ENCODE peak calls at places on chromosome 11, in seven cellular contexts. One of them, this sample, is unnamed.

GRCh38 chr11:66068923-66069714 is 953 bp upstream of the PACS1 start:
- DNase-seq in GM23338: peak; percentile 92
- DNase-seq in A549: peak; percentile 81
- DNase-seq in HCT116: no peak
- DNase-seq in SK-N-SH: peak; percentile 53
- DNase-seq in K562: no peak
- DNase-seq in GM12878: no peak
- DNase-seq in this sample: peak; percentile 57

GRCh38 chr11:56659755-56660154 is 3.7 kb upstream of the OR5AR1 start:
- DNase-seq in GM23338: peak; percentile 89
- DNase-seq in A549: no peak
- DNase-seq in HCT116: no peak
- DNase-seq in SK-N-SH: no peak
- DNase-seq in K562: no peak
- DNase-seq in GM12878: no peak
- DNase-seq in this sample: no peak

GRCh38 chr11:77089004-77089545 is 13.6 kb upstream of the OMP start:
- DNase-seq in GM23338: no peak
- DNase-seq in A549: no peak
- DNase-seq in HCT116: no peak
- DNase-seq in SK-N-SH: no peak
- DNase-seq in K562: no peak
- DNase-seq in GM12878: no peak
- DNase-seq in this sample: no peak

GRCh38 chr11:72594493-72595291 is 79.5 kb downstream of the PDE2A start:
- DNase-seq in GM23338: peak; percentile 61
- DNase-seq in A549: no peak
- DNase-seq in HCT116: no peak
- DNase-seq in SK-N-SH: no peak
- DNase-seq in K562: no peak
- DNase-seq in GM12878: no peak
- DNase-seq in this sample: no peak

GRCh38 chr11:60756307-60757032 is at the start of gene MS4A15:
- DNase-seq in GM23338: peak; percentile 90
- DNase-seq in A549: peak; percentile 53
- DNase-seq in HCT116: peak; percentile 29
- DNase-seq in SK-N-SH: peak; percentile 57
- DNase-seq in K562: peak; percentile 54
- DNase-seq in GM12878: no peak
- DNase-seq in this sample: peak; percentile 31

GRCh38 chr11:36512016-36512415 is 1.9 kb upstream of the TRAF6 start:
- DNase-seq in GM23338: no peak
- DNase-seq in A549: no peak
- DNase-seq in HCT116: no peak
- DNase-seq in SK-N-SH: no peak
- DNase-seq in K562: no peak
- DNase-seq in GM12878: no peak
- DNase-seq in this sample: no peak

GRCh38 chr11:3614742-3615171 is 27.0 kb downstream of the ART5 start:
- DNase-seq in GM23338: no peak
- DNase-seq in A549: no peak
- DNase-seq in HCT116: no peak
- DNase-seq in SK-N-SH: no peak
- DNase-seq in K562: no peak
- DNase-seq in GM12878: peak; percentile 31
- DNase-seq in this sample: peak; percentile 93

GRCh38 chr11:47333886-47334443 is 18.5 kb downstream of the MYBPC3 start:
- DNase-seq in GM23338: no peak
- DNase-seq in A549: no peak
- DNase-seq in HCT116: no peak
- DNase-seq in SK-N-SH: no peak
- DNase-seq in K562: no peak
- DNase-seq in GM12878: no peak
- DNase-seq in this sample: no peak

GRCh38 chr11:61072316-61073109 is 29.8 kb upstream of the CD5 start:
- DNase-seq in GM23338: no peak
- DNase-seq in A549: no peak
- DNase-seq in HCT116: no peak
- DNase-seq in SK-N-SH: no peak
- DNase-seq in K562: no peak
- DNase-seq in GM12878: no peak
- DNase-seq in this sample: no peak

GRCh38 chr11:2834893-2835767 is 50.4 kb downstream of the CDKN1C start:
- DNase-seq in GM23338: no peak
- DNase-seq in A549: no peak
- DNase-seq in HCT116: no peak
- DNase-seq in SK-N-SH: no peak
- DNase-seq in K562: no peak
- DNase-seq in GM12878: no peak
- DNase-seq in this sample: no peak

GRCh38 chr11:44404736-44405395 is 94.9 kb upstream of the ALX4 start:
- DNase-seq in GM23338: no peak
- DNase-seq in A549: no peak
- DNase-seq in HCT116: no peak
- DNase-seq in SK-N-SH: no peak
- DNase-seq in K562: no peak
- DNase-seq in GM12878: no peak
- DNase-seq in this sample: no peak

GRCh38 chr11:43987384-43988039 is 45.1 kb downstream of the C11orf96 start:
- DNase-seq in GM23338: no peak
- DNase-seq in A549: no peak
- DNase-seq in HCT116: no peak
- DNase-seq in SK-N-SH: peak; percentile 88
- DNase-seq in K562: no peak
- DNase-seq in GM12878: no peak
- DNase-seq in this sample: no peak

GRCh38 chr11:73315288-73316020 is 7.4 kb downstream of the ARHGEF17 start:
- DNase-seq in GM23338: no peak
- DNase-seq in A549: no peak
- DNase-seq in HCT116: no peak
- DNase-seq in SK-N-SH: no peak
- DNase-seq in K562: no peak
- DNase-seq in GM12878: no peak
- DNase-seq in this sample: no peak

GRCh38 chr11:15519124-15519791 is 404.5 kb downstream of the INSC start:
- DNase-seq in GM23338: no peak
- DNase-seq in A549: no peak
- DNase-seq in HCT116: no peak
- DNase-seq in SK-N-SH: no peak
- DNase-seq in K562: no peak
- DNase-seq in GM12878: peak; percentile 25
- DNase-seq in this sample: peak; percentile 33

GRCh38 chr11:76781861-76782500 is 1.2 kb upstream of the TSKU start:
- DNase-seq in GM23338: no peak
- DNase-seq in A549: no peak
- DNase-seq in HCT116: no peak
- DNase-seq in SK-N-SH: no peak
- DNase-seq in K562: no peak
- DNase-seq in GM12878: no peak
- DNase-seq in this sample: no peak

GRCh38 chr11:8093931-8094575 is 13.0 kb downstream of the TUB start:
- DNase-seq in GM23338: no peak
- DNase-seq in A549: no peak
- DNase-seq in HCT116: no peak
- DNase-seq in SK-N-SH: no peak
- DNase-seq in K562: no peak
- DNase-seq in GM12878: no peak
- DNase-seq in this sample: no peak

DNA sequence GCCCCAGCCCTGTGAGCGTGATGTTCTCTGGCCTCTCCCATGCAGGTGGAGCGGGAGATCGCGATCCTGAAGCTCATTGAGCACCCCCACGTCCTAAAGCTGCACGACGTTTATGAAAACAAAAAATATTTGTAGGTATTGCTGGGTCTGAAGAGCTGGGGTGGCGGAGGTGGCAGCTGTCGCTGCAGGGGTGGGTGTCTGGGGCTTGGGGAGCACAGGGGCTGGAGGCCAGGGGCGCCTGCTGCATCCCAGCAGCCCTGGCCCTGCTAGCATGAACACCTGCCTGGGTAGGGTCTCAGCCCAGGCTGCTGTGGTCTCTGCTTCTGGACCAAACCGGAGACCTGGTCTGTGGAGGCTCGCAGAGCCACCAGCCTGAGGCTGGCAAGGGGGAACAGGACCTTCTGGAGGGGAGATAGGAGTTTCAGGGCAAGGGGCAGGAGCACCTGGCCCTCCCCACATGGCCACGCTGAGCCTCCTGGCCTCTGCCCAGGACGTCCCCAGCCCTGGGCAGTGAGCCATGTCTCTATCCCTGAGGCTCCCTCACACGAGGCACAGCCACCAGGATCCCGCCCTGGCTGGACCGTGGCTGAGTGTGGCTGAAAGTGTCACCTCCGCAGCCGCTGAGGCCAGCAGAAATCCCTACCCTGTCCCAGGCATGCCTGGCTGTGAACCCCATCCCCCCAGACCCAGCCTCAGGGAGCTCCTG is 48.2 kb downstream of the MOB2 start:
- DNase-seq in GM23338: no peak
- DNase-seq in A549: no peak
- DNase-seq in HCT116: no peak
- DNase-seq in SK-N-SH: peak; percentile 79
- DNase-seq in K562: no peak
- DNase-seq in GM12878: no peak
- DNase-seq in this sample: no peak
- TF ChIP-seq CTCF in GM23338: no peak
- TF ChIP-seq CTCF in A549: no peak
- TF ChIP-seq CTCF in HCT116: no peak
- TF ChIP-seq CTCF in SK-N-SH: no peak
- TF ChIP-seq CTCF in K562: no peak
- TF ChIP-seq CTCF in GM12878: no peak
- TF ChIP-seq CTCF in this sample: no peak

DNA sequence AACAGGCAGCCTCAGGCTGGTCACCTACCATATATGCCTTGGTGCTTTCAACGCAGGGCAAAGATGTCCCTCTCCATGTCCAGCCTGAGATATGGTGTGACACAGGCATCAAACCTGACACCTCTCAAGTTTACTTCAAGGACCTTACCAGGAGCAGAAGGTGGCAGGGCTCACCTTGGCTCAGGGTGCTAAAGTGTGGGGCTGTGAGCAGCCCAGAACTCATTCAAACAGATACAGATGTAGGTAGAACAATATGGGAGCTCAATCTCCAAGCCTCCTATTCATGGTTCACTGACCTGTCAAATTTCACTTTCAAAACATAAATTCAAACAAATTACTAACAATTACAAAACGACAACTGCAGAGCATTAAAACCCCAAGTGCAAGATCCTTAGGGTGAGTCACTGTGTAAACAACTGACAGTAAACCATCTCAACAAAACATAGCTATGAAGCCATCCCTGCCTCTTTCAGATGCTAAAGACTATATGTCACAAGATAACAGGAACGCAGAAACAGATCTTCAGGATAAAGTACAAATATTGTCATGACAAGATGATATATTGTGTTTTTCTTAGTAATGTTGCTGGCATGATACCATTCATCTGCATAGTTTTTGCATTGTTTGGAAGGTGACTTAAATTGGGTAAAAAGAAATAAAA is 303.5 kb upstream of the ANO3 start:
- DNase-seq in GM23338: no peak
- DNase-seq in A549: peak; percentile 12
- DNase-seq in HCT116: no peak
- DNase-seq in SK-N-SH: no peak
- DNase-seq in K562: no peak
- DNase-seq in GM12878: no peak
- DNase-seq in this sample: no peak
- TF ChIP-seq REST in GM23338: no peak
- TF ChIP-seq REST in A549: no peak
- TF ChIP-seq REST in HCT116: no peak
- TF ChIP-seq REST in SK-N-SH: no peak
- TF ChIP-seq REST in K562: no peak
- TF ChIP-seq REST in GM12878: no peak
- TF ChIP-seq REST in this sample: no peak

DNA sequence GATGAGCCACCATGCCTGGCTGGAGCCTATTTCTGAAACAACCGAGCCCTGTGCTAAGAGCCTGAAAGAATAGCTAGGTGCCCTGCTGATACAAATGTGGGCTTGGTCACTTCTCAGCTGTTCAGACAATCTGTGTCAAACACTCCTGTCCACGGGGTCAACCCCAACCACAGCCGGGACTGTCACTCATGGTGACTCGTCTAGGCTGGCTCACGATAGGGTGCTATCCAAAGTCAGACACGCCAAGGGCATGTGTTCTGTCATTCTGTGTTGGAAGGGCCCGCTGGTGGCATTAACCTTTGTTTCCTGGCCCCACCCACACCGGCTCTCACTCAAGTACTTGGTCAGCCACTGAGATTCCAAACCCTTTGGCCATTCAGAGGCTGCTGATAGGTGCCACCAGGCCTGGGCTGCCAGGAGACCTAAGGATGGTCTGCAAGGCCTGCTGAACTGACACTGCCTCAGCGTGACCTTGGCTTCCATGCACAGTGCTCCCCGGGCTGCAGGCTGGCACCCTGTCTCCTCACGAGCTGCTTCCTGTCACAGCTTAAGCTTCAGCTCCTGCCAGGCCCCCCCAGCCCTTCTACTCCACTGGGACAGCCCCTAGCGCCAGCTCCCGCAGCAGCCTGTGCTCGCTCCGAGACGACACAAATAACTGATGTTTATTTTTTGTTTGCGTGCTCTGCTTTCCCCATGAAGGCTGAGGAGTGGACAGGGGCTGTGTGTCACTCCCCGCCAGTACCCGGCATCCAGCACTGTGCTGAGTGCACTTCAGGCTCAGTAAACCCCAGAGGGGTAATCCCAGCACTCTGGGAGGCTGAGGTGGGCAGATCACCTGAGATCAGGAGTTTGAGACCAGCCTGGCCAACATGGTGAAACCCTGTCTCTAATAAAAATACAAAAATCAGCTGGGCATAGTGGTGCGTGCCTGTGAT is 14.3 kb upstream of the CDC42BPG start:
- DNase-seq in GM23338: no peak
- DNase-seq in A549: no peak
- DNase-seq in HCT116: no peak
- DNase-seq in SK-N-SH: no peak
- DNase-seq in K562: no peak
- DNase-seq in GM12878: no peak
- DNase-seq in this sample: peak; percentile 84
- H3K27ac ChIP-seq in GM23338: no peak overlapping the region
- H3K27ac ChIP-seq in A549: peak overlapping the region; percentile 62
- H3K27ac ChIP-seq in HCT116: peak overlapping the region; percentile 42
- H3K27ac ChIP-seq in SK-N-SH: no peak overlapping the region
- H3K27ac ChIP-seq in K562: no peak overlapping the region
- H3K27ac ChIP-seq in GM12878: peak overlapping the region; percentile 99
- H3K27ac ChIP-seq in this sample: peak overlapping the region; percentile 94

DNA sequence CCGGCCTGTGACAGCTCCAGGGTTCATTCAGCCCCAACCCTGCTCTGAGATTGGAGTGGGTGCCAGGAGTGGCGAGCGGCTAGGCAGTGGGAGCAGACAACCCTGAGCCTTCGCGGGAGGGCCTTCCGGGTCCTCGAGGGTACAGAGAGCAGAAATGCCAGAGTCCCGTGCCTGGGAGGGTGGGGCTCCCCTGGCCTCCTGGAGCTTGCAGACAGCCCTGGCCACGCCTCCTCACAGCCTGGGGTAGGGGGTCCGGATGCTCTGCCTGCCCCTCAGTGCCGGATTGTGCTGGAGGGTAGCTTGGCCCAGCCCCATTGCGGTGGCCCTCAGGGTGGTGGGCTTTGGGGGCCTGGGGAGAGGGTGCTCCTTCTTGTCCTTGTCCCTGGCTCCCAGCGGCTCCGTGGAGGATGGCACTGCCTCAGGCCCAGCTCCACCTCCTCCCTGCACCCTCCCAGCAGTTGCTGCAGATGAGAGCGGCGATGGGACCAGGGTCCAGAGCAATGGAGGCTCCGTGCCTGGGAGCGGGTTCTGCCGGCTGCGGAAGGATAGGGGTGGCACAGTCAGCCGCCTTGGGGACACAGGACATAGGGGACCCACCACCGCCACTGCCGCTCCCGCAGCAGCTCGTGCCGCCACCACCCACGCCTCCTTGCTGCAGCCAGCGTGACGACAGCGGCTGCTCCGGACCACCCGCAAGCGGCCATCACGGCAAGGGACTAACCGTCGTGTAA is 34.9 kb upstream of the OR10G7 start:
- DNase-seq in GM23338: peak; percentile 60
- DNase-seq in A549: peak; percentile 3
- DNase-seq in HCT116: no peak
- DNase-seq in SK-N-SH: peak; percentile 75
- DNase-seq in K562: no peak
- DNase-seq in GM12878: no peak
- DNase-seq in this sample: no peak
- TF ChIP-seq CTCF in GM23338: no peak
- TF ChIP-seq CTCF in A549: no peak
- TF ChIP-seq CTCF in HCT116: no peak
- TF ChIP-seq CTCF in SK-N-SH: no peak
- TF ChIP-seq CTCF in K562: no peak
- TF ChIP-seq CTCF in GM12878: no peak
- TF ChIP-seq CTCF in this sample: no peak

This sample was measured in HL-60.